ENCODE peak calls at places on chromosomes 11 and 22, in six cellular contexts. One of them, this sample, is unnamed.

GRCh38 chr11:43870981-43871550 is 9.6 kb upstream of the ALKBH3 start:
- DNase-seq in brain microvascular endothelial cell: no peak
- DNase-seq in esophagus squamous epithelium: no peak
- DNase-seq in tibial nerve: no peak
- DNase-seq in stomach: no peak
- DNase-seq in testis: no peak
- DNase-seq in this sample: no peak

GRCh38 chr11:117969160-117969991 is 16.8 kb upstream of the IL10RA start:
- DNase-seq in brain microvascular endothelial cell: no peak
- DNase-seq in esophagus squamous epithelium: no peak
- DNase-seq in tibial nerve: no peak
- DNase-seq in stomach: no peak
- DNase-seq in testis: no peak
- DNase-seq in this sample: peak; percentile 26

GRCh38 chr22:30572840-30573593 is 1.4 kb downstream of the GAL3ST1 start:
- DNase-seq in brain microvascular endothelial cell: no peak
- DNase-seq in esophagus squamous epithelium: no peak
- DNase-seq in tibial nerve: no peak
- DNase-seq in stomach: no peak
- DNase-seq in testis: no peak
- DNase-seq in this sample: no peak

GRCh38 chr11:104852811-104853210 is 45.4 kb downstream of the CASP12 start:
- DNase-seq in brain microvascular endothelial cell: peak; percentile 1
- DNase-seq in esophagus squamous epithelium: no peak
- DNase-seq in tibial nerve: no peak
- DNase-seq in stomach: no peak
- DNase-seq in testis: no peak
- DNase-seq in this sample: no peak

GRCh38 chr11:122253541-122254317 is 137.7 kb upstream of the BLID start:
- DNase-seq in brain microvascular endothelial cell: no peak
- DNase-seq in esophagus squamous epithelium: no peak
- DNase-seq in tibial nerve: no peak
- DNase-seq in stomach: no peak
- DNase-seq in testis: no peak
- DNase-seq in this sample: no peak

GRCh38 chr11:38491986-38492385 is 1894.0 kb upstream of the RAG2 start:
- DNase-seq in brain microvascular endothelial cell: no peak
- DNase-seq in esophagus squamous epithelium: no peak
- DNase-seq in tibial nerve: no peak
- DNase-seq in stomach: no peak
- DNase-seq in testis: no peak
- DNase-seq in this sample: no peak

GRCh38 chr11:72426054-72426757 is 8.1 kb downstream of the CLPB start:
- DNase-seq in brain microvascular endothelial cell: no peak
- DNase-seq in esophagus squamous epithelium: no peak
- DNase-seq in tibial nerve: no peak
- DNase-seq in stomach: no peak
- DNase-seq in testis: no peak
- DNase-seq in this sample: no peak

GRCh38 chr22:22745225-22746060 is 101.0 kb downstream of the GGTLC2 start:
- DNase-seq in brain microvascular endothelial cell: peak; percentile 12
- DNase-seq in esophagus squamous epithelium: no peak
- DNase-seq in tibial nerve: no peak
- DNase-seq in stomach: peak; percentile 48
- DNase-seq in testis: peak; percentile 74
- DNase-seq in this sample: no peak

GRCh38 chr22:48438791-48439559 is 1388.7 kb downstream of the BRD1 start:
- DNase-seq in brain microvascular endothelial cell: no peak
- DNase-seq in esophagus squamous epithelium: no peak
- DNase-seq in tibial nerve: no peak
- DNase-seq in stomach: no peak
- DNase-seq in testis: no peak
- DNase-seq in this sample: no peak

GRCh38 chr22:50182176-50183081 is 3.3 kb upstream of the TRABD start:
- DNase-seq in brain microvascular endothelial cell: no peak
- DNase-seq in esophagus squamous epithelium: no peak
- DNase-seq in tibial nerve: no peak
- DNase-seq in stomach: peak; percentile 87
- DNase-seq in testis: no peak
- DNase-seq in this sample: no peak

GRCh38 chr11:28860898-28861297 is 752.7 kb downstream of the METTL15 start:
- DNase-seq in brain microvascular endothelial cell: peak; percentile 50
- DNase-seq in esophagus squamous epithelium: no peak
- DNase-seq in tibial nerve: no peak
- DNase-seq in stomach: no peak
- DNase-seq in testis: no peak
- DNase-seq in this sample: no peak

GRCh38 chr11:31820438-31820818 is 9.3 kb upstream of the PAX6 start:
- DNase-seq in brain microvascular endothelial cell: no peak
- DNase-seq in esophagus squamous epithelium: no peak
- DNase-seq in tibial nerve: no peak
- DNase-seq in stomach: no peak
- DNase-seq in testis: no peak
- DNase-seq in this sample: no peak

GRCh38 chr22:19523240-19524169 is 705 bp downstream of the CLDN5 start:
- DNase-seq in brain microvascular endothelial cell: no peak
- DNase-seq in esophagus squamous epithelium: no peak
- DNase-seq in tibial nerve: no peak
- DNase-seq in stomach: no peak
- DNase-seq in testis: no peak
- DNase-seq in this sample: no peak
- TF ChIP-seq CTCF in brain microvascular endothelial cell: no peak
- TF ChIP-seq CTCF in esophagus squamous epithelium: no peak
- TF ChIP-seq CTCF in tibial nerve: no peak
- TF ChIP-seq CTCF in stomach: no peak
- TF ChIP-seq CTCF in testis: no peak
- TF ChIP-seq CTCF in this sample: no peak

DNA sequence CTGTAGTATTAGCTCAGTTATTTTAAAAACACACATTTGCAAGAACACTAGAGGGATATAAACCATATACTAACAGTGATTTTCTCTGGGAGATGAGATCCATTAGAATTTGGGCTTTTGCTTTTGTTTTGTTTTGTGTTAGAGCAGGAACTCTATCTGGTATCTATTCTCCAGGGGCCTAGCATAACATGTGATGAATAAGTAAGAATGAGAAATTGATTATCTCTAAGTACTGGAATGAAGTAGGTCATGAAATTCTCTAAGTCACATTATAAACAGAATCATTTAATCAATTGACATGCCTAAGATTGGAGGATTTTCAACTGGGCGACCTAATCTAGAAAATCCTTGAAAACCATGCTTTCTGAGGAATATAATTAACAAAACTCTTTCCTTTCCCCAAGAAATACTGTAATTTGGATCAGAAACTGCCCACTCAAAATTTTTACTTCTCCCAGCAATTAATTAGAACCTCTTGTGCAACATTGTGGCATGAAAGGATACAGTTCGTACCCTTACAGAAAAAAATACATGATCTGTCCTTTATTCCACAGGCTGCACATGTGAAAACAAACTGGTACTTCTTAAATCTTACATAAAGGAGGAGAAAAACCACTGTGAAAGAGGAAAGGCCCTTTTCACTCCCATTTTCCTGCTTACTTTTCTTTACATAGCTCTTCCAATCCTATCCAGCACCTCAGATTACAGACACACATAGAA is 93.5 kb downstream of the MRTFA start:
- DNase-seq in brain microvascular endothelial cell: no peak
- DNase-seq in esophagus squamous epithelium: no peak
- DNase-seq in tibial nerve: no peak
- DNase-seq in stomach: no peak
- DNase-seq in testis: no peak
- DNase-seq in this sample: no peak
- H3K27ac ChIP-seq in brain microvascular endothelial cell: no peak overlapping the region
- H3K27ac ChIP-seq in esophagus squamous epithelium: no peak overlapping the region
- H3K27ac ChIP-seq in tibial nerve: no peak overlapping the region
- H3K27ac ChIP-seq in stomach: no peak overlapping the region
- H3K27ac ChIP-seq in testis: no peak overlapping the region
- H3K27ac ChIP-seq in this sample: no peak overlapping the region

DNA sequence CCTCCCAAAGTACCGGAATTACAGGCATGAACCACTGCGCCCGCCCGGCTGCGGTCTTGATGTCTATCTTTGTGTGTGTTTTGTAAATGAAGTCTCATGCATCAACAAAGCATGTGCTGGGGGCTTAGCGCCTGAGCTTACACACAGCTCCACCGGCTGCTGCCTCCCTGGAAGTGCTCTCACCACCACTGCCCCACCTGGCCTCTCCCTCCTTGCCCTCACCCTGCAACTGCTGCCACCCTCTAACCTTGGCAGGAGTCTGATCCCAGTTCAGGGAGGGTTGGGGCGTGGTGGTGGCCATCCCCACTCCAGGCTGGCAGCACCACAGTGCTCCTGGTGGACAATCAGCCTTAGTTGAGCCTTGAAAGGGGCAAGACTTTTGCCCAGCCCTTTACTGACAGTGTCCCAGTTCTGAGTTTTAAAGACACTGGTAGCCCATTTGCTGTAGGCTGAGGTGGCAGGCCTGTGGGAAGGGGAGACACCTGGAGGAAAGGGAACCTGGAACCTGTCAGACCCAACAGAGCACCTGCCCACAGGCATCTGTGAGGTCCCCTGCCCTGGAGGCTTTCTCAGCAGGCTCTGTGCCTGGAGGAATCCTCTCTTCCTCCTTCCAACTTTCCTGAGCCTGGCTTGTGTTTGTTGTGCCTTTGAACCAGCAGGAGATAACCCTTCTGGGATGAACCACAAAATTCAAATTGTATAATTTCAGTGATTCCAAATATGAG is 42.4 kb upstream of the WEE1 start:
- DNase-seq in brain microvascular endothelial cell: no peak
- DNase-seq in esophagus squamous epithelium: no peak
- DNase-seq in tibial nerve: no peak
- DNase-seq in stomach: no peak
- DNase-seq in testis: no peak
- DNase-seq in this sample: no peak
- TF ChIP-seq CTCF in brain microvascular endothelial cell: no peak
- TF ChIP-seq CTCF in esophagus squamous epithelium: no peak
- TF ChIP-seq CTCF in tibial nerve: no peak
- TF ChIP-seq CTCF in stomach: no peak
- TF ChIP-seq CTCF in testis: no peak
- TF ChIP-seq CTCF in this sample: no peak

GRCh38 chr11:47391077-47391583 is 12.8 kb upstream of the SPI1 start:
- DNase-seq in brain microvascular endothelial cell: no peak
- DNase-seq in esophagus squamous epithelium: no peak
- DNase-seq in tibial nerve: no peak
- DNase-seq in stomach: no peak
- DNase-seq in testis: no peak
- DNase-seq in this sample: peak; percentile 68

GRCh38 chr11:47390084-47390760 is 11.9 kb upstream of the SPI1 start:
- DNase-seq in brain microvascular endothelial cell: no peak
- DNase-seq in esophagus squamous epithelium: no peak
- DNase-seq in tibial nerve: no peak
- DNase-seq in stomach: no peak
- DNase-seq in testis: no peak
- DNase-seq in this sample: no peak

GRCh38 chr11:47388697-47389576 is 10.6 kb upstream of the SPI1 start:
- DNase-seq in brain microvascular endothelial cell: no peak
- DNase-seq in esophagus squamous epithelium: no peak
- DNase-seq in tibial nerve: no peak
- DNase-seq in stomach: no peak
- DNase-seq in testis: no peak
- DNase-seq in this sample: no peak

GRCh38 chr11:47389577-47390072 is 11.3 kb upstream of the SPI1 start:
- DNase-seq in brain microvascular endothelial cell: no peak
- DNase-seq in esophagus squamous epithelium: no peak
- DNase-seq in tibial nerve: no peak
- DNase-seq in stomach: no peak
- DNase-seq in testis: no peak
- DNase-seq in this sample: no peak

DNA sequence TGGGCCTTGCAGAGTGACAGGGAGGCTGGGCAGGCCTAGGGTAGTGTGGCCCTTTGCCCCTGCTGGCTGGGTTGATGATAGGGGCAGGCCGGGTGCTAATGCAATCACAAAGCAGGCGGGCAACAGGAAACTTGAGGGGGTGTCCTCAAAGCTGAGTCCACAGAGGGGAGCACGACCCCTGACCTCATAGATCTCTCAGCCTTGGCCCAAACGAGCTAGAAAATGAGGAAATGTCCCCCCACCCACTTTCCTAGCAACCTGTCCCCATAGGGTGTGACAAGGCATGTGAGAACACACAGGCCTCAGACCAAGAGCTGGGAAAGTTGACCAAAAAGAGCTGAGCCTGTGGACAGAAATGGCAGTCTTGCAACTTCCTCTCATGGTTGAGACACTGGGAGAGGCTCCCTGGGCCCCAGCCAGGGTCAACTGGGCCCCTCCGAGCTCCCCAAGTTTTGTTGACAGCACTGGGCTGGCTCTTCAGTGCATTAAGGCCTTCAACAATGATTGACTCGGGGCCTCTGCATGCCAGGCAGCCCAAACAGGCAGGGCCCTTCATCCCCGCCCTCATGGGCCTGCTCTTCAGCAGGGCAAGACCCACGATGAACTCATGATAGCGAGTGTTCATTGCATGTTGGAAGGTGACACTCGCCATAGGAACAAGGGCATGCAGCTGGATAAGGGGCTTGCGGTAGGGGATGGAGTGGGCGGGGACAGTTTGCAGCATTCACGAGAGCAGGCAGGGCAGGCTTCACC is 9.8 kb upstream of the SPI1 start:
- DNase-seq in brain microvascular endothelial cell: no peak
- DNase-seq in esophagus squamous epithelium: no peak
- DNase-seq in tibial nerve: no peak
- DNase-seq in stomach: no peak
- DNase-seq in testis: no peak
- DNase-seq in this sample: no peak
- H3K27ac ChIP-seq in brain microvascular endothelial cell: no peak overlapping the region
- H3K27ac ChIP-seq in esophagus squamous epithelium: peak overlapping the region; percentile 65
- H3K27ac ChIP-seq in tibial nerve: no peak overlapping the region
- H3K27ac ChIP-seq in stomach: no peak overlapping the region
- H3K27ac ChIP-seq in testis: no peak overlapping the region
- H3K27ac ChIP-seq in this sample: no peak overlapping the region

GRCh38 chr22:29480512-29481264 is 670 bp downstream of the NEFH start:
- DNase-seq in brain microvascular endothelial cell: no peak
- DNase-seq in esophagus squamous epithelium: no peak
- DNase-seq in tibial nerve: no peak
- DNase-seq in stomach: no peak
- DNase-seq in testis: peak; percentile 82
- DNase-seq in this sample: no peak
- TF ChIP-seq CTCF in brain microvascular endothelial cell: no peak
- TF ChIP-seq CTCF in esophagus squamous epithelium: no peak
- TF ChIP-seq CTCF in tibial nerve: no peak
- TF ChIP-seq CTCF in stomach: no peak
- TF ChIP-seq CTCF in testis: no peak
- TF ChIP-seq CTCF in this sample: no peak

DNA sequence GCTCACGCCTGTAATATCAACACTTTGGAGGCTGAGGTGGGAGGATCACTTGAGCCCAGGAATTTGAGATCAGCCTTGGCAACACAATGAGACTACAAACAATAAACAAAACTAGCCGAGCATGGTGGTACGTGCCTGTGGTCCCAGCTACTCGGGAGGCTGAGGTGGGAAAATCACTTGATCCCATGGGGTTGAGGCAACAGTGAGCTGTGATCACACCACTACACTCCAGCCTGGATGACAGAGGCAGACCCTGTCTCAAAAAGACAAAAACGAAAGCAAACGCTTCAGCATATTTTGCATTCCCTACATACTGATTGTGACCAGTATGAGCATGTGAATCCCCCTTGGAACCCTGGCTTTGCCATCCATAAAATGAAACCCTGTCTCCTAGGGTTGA is 33.9 kb upstream of the MN1 start:
- DNase-seq in brain microvascular endothelial cell: peak; percentile 79
- DNase-seq in esophagus squamous epithelium: no peak
- DNase-seq in tibial nerve: no peak
- DNase-seq in stomach: no peak
- DNase-seq in testis: no peak
- DNase-seq in this sample: no peak
- H3K27ac ChIP-seq in brain microvascular endothelial cell: peak overlapping the region; percentile 12
- H3K27ac ChIP-seq in esophagus squamous epithelium: no peak overlapping the region
- H3K27ac ChIP-seq in tibial nerve: no peak overlapping the region
- H3K27ac ChIP-seq in stomach: no peak overlapping the region
- H3K27ac ChIP-seq in testis: no peak overlapping the region
- H3K27ac ChIP-seq in this sample: no peak overlapping the region